ENCODE peak calls at places on chromosomes 5 and 9, in six cellular contexts. One of them, this sample, is unnamed.

GRCh38 chr9:109880276-109881169 is 100.5 kb downstream of the PALM2AKAP2 start:
- DNase-seq in activated naive CD4-positive, alpha-beta T cell: no peak
- DNase-seq in retinal pigment epithelial cell: no peak
- DNase-seq in heart left ventricle: no peak
- DNase-seq in GDM1: no peak
- DNase-seq in GM03348: peak; percentile 58
- DNase-seq in this sample: no peak

GRCh38 chr5:107806705-107807104 is 136.0 kb upstream of the EFNA5 start:
- DNase-seq in activated naive CD4-positive, alpha-beta T cell: no peak
- DNase-seq in retinal pigment epithelial cell: peak; percentile 56
- DNase-seq in heart left ventricle: no peak
- DNase-seq in GDM1: no peak
- DNase-seq in GM03348: peak; percentile 44
- DNase-seq in this sample: peak; percentile 3

GRCh38 chr5:136018814-136019777 is 9.7 kb upstream of the TGFBI start:
- DNase-seq in activated naive CD4-positive, alpha-beta T cell: no peak
- DNase-seq in retinal pigment epithelial cell: no peak
- DNase-seq in heart left ventricle: peak; percentile 84
- DNase-seq in GDM1: no peak
- DNase-seq in GM03348: peak; percentile 74
- DNase-seq in this sample: peak; percentile 78

GRCh38 chr9:137971477-137972138 is 94.0 kb downstream of the CACNA1B start:
- DNase-seq in activated naive CD4-positive, alpha-beta T cell: no peak
- DNase-seq in retinal pigment epithelial cell: no peak
- DNase-seq in heart left ventricle: no peak
- DNase-seq in GDM1: no peak
- DNase-seq in GM03348: no peak
- DNase-seq in this sample: no peak

GRCh38 chr9:33946779-33947535 is 101.7 kb downstream of the UBAP2 start:
- DNase-seq in activated naive CD4-positive, alpha-beta T cell: no peak
- DNase-seq in retinal pigment epithelial cell: peak; percentile 87
- DNase-seq in heart left ventricle: no peak
- DNase-seq in GDM1: no peak
- DNase-seq in GM03348: peak; percentile 88
- DNase-seq in this sample: no peak

GRCh38 chr9:131318211-131318610 is 28.7 kb downstream of the PLPP7 start:
- DNase-seq in activated naive CD4-positive, alpha-beta T cell: no peak
- DNase-seq in retinal pigment epithelial cell: no peak
- DNase-seq in heart left ventricle: no peak
- DNase-seq in GDM1: no peak
- DNase-seq in GM03348: no peak
- DNase-seq in this sample: peak; percentile 92

GRCh38 chr9:96875460-96876142 is 21.3 kb upstream of the ZNF782 start:
- DNase-seq in activated naive CD4-positive, alpha-beta T cell: no peak
- DNase-seq in retinal pigment epithelial cell: peak; percentile 67
- DNase-seq in heart left ventricle: peak; percentile 22
- DNase-seq in GDM1: peak; percentile 50
- DNase-seq in GM03348: peak; percentile 42
- DNase-seq in this sample: peak; percentile 86

GRCh38 chr9:105206821-105207699 is 37.4 kb upstream of the SLC44A1 start:
- DNase-seq in activated naive CD4-positive, alpha-beta T cell: no peak
- DNase-seq in retinal pigment epithelial cell: no peak
- DNase-seq in heart left ventricle: no peak
- DNase-seq in GDM1: no peak
- DNase-seq in GM03348: peak; percentile 35
- DNase-seq in this sample: no peak

GRCh38 chr5:34957857-34958690 is 28.7 kb downstream of the DNAJC21 start:
- DNase-seq in activated naive CD4-positive, alpha-beta T cell: no peak
- DNase-seq in retinal pigment epithelial cell: peak; percentile 6
- DNase-seq in heart left ventricle: no peak
- DNase-seq in GDM1: no peak
- DNase-seq in GM03348: peak; percentile 70
- DNase-seq in this sample: no peak

GRCh38 chr9:16202913-16203734 is 650.3 kb downstream of the CCDC171 start:
- DNase-seq in activated naive CD4-positive, alpha-beta T cell: no peak
- DNase-seq in retinal pigment epithelial cell: peak; percentile 92
- DNase-seq in heart left ventricle: no peak
- DNase-seq in GDM1: no peak
- DNase-seq in GM03348: peak; percentile 93
- DNase-seq in this sample: no peak

GRCh38 chr5:142981886-142982820 is 212.0 kb downstream of the ARHGAP26 start:
- DNase-seq in activated naive CD4-positive, alpha-beta T cell: no peak
- DNase-seq in retinal pigment epithelial cell: peak; percentile 50
- DNase-seq in heart left ventricle: peak; percentile 88
- DNase-seq in GDM1: no peak
- DNase-seq in GM03348: peak; percentile 66
- DNase-seq in this sample: peak; percentile 91

GRCh38 chr5:106521701-106522100 is 1149.0 kb downstream of the EFNA5 start:
- DNase-seq in activated naive CD4-positive, alpha-beta T cell: no peak
- DNase-seq in retinal pigment epithelial cell: no peak
- DNase-seq in heart left ventricle: no peak
- DNase-seq in GDM1: no peak
- DNase-seq in GM03348: no peak
- DNase-seq in this sample: no peak

GRCh38 chr5:30194595-30194994 is 998.9 kb upstream of the CDH6 start:
- DNase-seq in activated naive CD4-positive, alpha-beta T cell: no peak
- DNase-seq in retinal pigment epithelial cell: no peak
- DNase-seq in heart left ventricle: no peak
- DNase-seq in GDM1: no peak
- DNase-seq in GM03348: no peak
- DNase-seq in this sample: no peak

GRCh38 chr9:83707518-83707767 is 315 bp downstream of the UBQLN1 start:
- DNase-seq in activated naive CD4-positive, alpha-beta T cell: peak; percentile 73
- DNase-seq in retinal pigment epithelial cell: no peak
- DNase-seq in heart left ventricle: no peak
- DNase-seq in GDM1: no peak
- DNase-seq in GM03348: peak; percentile 91
- DNase-seq in this sample: peak; percentile 75

GRCh38 chr9:115531410-115532130 is 413.6 kb upstream of the TNC start:
- DNase-seq in activated naive CD4-positive, alpha-beta T cell: no peak
- DNase-seq in retinal pigment epithelial cell: no peak
- DNase-seq in heart left ventricle: no peak
- DNase-seq in GDM1: no peak
- DNase-seq in GM03348: peak; percentile 55
- DNase-seq in this sample: no peak

GRCh38 chr5:139342423-139342723 is 719 bp downstream of the PAIP2 start:
- DNase-seq in activated naive CD4-positive, alpha-beta T cell: no peak
- DNase-seq in retinal pigment epithelial cell: no peak
- DNase-seq in heart left ventricle: no peak
- DNase-seq in GDM1: no peak
- DNase-seq in GM03348: no peak
- DNase-seq in this sample: no peak